ENCODE peak calls at places on chromosomes 11 and 22, in six cellular contexts. U is GM23248, E is fibroblast of lung, Q is astrocyte, I is PC-9, N is A549. M is an unnamed sample.

GRCh38 chr11:102318469-102318868 is 1.2 kb downstream of the BIRC3 start:
- DNase-seq in I (no peak), E (no peak), Q (no peak), N (peak), U (peak), M (peak)

GRCh38 chr11:118264568-118265470 is 722 bp upstream of the MPZL2 start:
- DNase-seq in Q (no peak), N (no peak), E (no peak), U (no peak), I (no peak), M (no peak)

GRCh38 chr11:58618215-58618614 is 4.2 kb upstream of the CNTF start:
- DNase-seq in Q (no peak), E (no peak), N (no peak), I (no peak), U (no peak), M (no peak)

GRCh38 chr22:26690654-26691376 is 33.4 kb downstream of the MIAT start:
- DNase-seq in E (no peak), U (no peak), N (no peak), I (no peak), Q (no peak), M (no peak)

GRCh38 chr11:32006799-32007388 is 84.0 kb upstream of the RCN1 start:
- DNase-seq in U (peak), E (peak), I (peak), Q (peak), N (peak), M (no peak)

GRCh38 chr11:61392991-61393595 is 706 bp downstream of the TMEM216 start:
- DNase-seq in E (peak), Q (no peak), N (peak), U (peak), I (no peak), M (no peak)

GRCh38 chr11:15006139-15006759 is 34.1 kb upstream of the CALCA start:
- DNase-seq in I (no peak), Q (peak), U (peak), E (peak), N (no peak), M (no peak)

GRCh38 chr11:3162410-3163240 is 2.5 kb downstream of the OSBPL5 start:
- DNase-seq in Q (no peak), N (no peak), I (no peak), U (no peak), E (no peak), M (peak)

GRCh38 chr11:123000721-123001120 is 19.1 kb upstream of the BSX start:
- DNase-seq in N (no peak), I (no peak), Q (no peak), U (peak), E (no peak), M (no peak)

GRCh38 chr11:133343951-133344350 is 188.3 kb downstream of the OPCML start:
- DNase-seq in I (peak), Q (peak), N (no peak), U (no peak), E (no peak), M (no peak)

GRCh38 chr11:71977743-71978418 is 20.8 kb upstream of the IL18BP start:
- DNase-seq in N (peak), Q (peak), E (peak), I (peak), U (peak), M (no peak)

GRCh38 chr11:77604281-77604680 is 14.5 kb downstream of the AQP11 start:
- DNase-seq in N (no peak), U (no peak), Q (no peak), I (no peak), E (no peak), M (no peak)

GRCh38 chr11:73292481-73292880 is 15.6 kb upstream of the ARHGEF17 start:
- DNase-seq in N (no peak), E (no peak), U (peak), Q (no peak), I (no peak), M (peak)

GRCh38 chr11:109960831-109961230 is 132.4 kb upstream of the ZC3H12C start:
- DNase-seq in I (no peak), U (peak), N (no peak), Q (peak), E (peak), M (no peak)

GRCh38 chr11:111408789-111409727 is 30.0 kb upstream of the POU2AF1 start:
- DNase-seq in I (no peak), E (peak), U (peak), Q (peak), N (no peak), M (no peak)

DNA sequence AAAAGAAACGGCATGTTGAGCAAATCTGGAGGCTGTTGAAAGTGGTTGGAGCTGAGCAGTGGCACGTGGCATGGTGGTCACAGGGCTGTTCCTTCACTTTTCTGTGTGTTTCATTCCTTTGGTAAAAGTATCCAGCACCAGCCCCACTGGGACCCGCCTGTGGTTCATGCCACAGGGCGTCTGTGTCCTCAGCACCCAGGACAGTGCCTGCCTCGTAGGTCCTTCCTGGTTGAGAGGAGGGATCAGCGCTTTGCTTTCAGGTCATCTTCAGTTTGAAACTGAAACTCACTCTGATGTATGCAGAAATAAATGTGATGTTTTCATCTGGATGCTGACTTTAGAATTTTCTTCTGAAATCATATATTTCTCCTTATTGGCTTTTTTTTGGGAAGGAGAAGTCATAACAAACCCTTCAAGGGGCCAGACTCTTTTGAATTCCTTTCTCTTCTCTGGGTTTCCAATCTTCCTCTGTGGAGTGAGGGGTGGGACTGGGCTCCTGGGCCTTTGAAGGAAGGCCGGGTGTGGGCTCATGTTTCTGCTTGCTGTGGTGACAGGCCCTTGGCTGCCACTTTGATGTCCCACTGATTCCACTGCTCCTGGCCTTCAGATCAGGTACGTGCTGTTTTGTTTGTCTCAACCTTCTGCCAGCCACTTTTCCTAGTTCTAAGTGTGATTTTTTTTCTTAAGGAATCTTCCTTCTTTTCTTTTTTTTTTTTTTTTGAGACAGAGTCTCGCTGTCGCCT is 26.1 kb downstream of the TBC1D22A start:
- DNase-seq in N (no peak), Q (no peak), I (no peak), E (no peak), U (no peak), M (peak)
- H3K4me2 ChIP-seq in N (no peak), Q (no peak), I (no peak), E (no peak), U (no peak), M (no peak)

DNA sequence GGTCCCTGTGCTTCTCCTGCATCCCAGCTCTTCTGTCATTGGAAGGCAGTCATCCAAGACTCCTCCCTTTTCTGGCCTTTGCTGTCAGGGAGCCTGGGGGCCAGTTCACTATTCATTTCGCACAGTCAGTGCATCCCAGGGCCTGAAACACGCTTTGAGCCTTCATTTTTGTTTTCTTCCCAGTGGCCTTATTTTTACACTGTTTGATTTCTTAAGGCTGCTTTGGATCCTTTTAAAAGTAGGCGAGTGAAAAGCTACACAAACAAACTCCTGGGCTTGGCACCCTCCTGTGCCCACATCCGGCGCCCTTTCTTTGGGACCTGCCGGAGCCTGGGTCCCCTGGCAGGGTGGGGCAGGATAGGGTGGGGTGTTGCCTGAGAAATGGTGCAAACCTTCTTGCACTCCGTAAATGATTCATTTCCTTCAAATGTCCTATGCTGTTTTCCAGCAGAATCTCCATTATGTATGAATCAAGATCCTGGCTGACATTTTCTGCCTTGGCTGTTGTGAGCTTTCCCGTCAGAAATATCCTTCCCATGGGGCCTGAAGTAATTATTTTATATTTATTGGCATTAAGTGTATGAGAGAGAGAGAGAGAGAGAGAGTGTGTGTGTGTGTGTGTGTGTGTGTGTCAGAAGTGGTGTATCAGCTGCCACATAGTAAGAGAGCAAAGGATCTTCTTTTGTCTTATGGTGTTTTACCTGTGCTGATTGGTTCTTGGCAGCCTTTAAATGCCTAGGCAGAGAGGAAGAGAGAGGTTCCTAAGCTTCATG is 45.6 kb downstream of the BCR start:
- DNase-seq in E (peak), Q (peak), N (peak), U (peak), I (peak), M (no peak)
- H3K4me2 ChIP-seq in E (peak), Q (peak), N (peak), U (peak), I (peak), M (peak)

GRCh38 chr22:20034143-20034542 is 13.2 kb downstream of the TANGO2 start:
- DNase-seq in I (no peak), E (no peak), U (peak), Q (no peak), N (no peak), M (peak)

GRCh38 chr22:20037419-20037818 is 16.5 kb downstream of the TANGO2 start:
- DNase-seq in U (no peak), I (no peak), Q (no peak), E (no peak), N (no peak), M (peak)

GRCh38 chr22:20036535-20037392 is 15.9 kb downstream of the TANGO2 start:
- DNase-seq in I (no peak), N (no peak), Q (no peak), U (no peak), E (no peak), M (peak)

GRCh38 chr22:20035375-20036084 is 14.6 kb downstream of the TANGO2 start:
- DNase-seq in U (no peak), N (no peak), I (no peak), Q (no peak), E (no peak), M (peak)

GRCh38 chr22:20036119-20036518 is 15.2 kb downstream of the TANGO2 start:
- DNase-seq in E (no peak), I (no peak), U (no peak), Q (no peak), N (no peak), M (no peak)
- H3K4me2 ChIP-seq in E (no peak), I (no peak), U (no peak), Q (no peak), N (no peak), M (no peak)

GRCh38 chr11:74465291-74465708 is 2.0 kb downstream of the KCNE3 start:
- DNase-seq in U (no peak), E (no peak), N (no peak), Q (no peak), I (peak), M (no peak)

GRCh38 chr11:74468521-74469280 is 1.4 kb upstream of the KCNE3 start:
- DNase-seq in I (no peak), U (peak), E (no peak), N (no peak), Q (no peak), M (no peak)

GRCh38 chr11:74466916-74467885 is at the start of gene KCNE3:
- DNase-seq in I (no peak), E (peak), U (peak), N (no peak), Q (no peak), M (peak)

GRCh38 chr11:74470526-74470925 is 3.2 kb upstream of the KCNE3 start:
- DNase-seq in Q (no peak), U (no peak), N (no peak), I (no peak), E (no peak), M (no peak)

GRCh38 chr11:74468058-74468457 is 709 bp upstream of the KCNE3 start:
- DNase-seq in N (no peak), I (no peak), U (no peak), E (no peak), Q (no peak), M (no peak)
- H3K4me2 ChIP-seq in N (no peak), I (no peak), U (no peak), E (no peak), Q (peak), M (peak)

DNA sequence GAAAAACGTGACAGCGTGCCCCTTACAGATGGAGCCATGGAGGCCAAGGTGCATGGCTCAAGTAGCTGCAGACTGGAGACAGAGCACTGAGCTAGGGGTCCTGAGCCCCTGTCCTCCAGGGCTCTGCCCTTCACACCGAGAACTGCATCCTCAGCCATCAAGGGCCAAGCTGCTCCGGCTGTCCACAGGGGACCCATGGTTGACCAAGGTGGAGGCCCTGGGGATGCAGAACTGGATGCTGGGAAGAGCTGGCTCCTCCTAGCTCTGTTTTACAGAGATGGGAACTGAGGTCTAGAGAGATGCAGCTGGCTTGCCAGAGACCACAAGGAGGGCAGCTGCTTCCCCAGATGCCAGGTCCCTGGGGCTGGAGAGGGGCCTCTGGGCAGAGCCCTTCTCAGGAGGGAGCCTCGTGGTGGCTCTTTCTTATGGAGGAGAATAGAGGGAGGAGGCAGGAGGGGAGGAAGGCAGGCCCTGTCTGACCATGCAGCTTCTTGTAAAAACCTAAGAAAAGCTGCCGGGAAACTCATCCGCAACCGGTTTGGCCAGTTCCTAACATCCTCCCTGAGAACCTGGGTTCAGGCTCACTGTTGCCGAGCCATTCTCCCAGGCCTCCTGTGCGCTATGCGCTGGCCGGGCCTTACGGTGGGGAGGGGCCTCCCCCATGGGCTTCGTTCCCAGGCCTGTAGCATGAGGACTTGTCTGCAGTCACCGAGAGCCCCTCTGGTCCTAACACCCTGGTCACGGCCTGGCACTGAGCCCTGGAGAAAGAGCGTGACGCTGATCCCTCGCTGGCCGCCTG is 80.6 kb downstream of the WNT7B start:
- DNase-seq in I (peak), U (no peak), Q (no peak), N (no peak), E (no peak), M (peak)
- H3K4me2 ChIP-seq in I (peak), U (no peak), Q (no peak), N (no peak), E (no peak), M (no peak)

DNA sequence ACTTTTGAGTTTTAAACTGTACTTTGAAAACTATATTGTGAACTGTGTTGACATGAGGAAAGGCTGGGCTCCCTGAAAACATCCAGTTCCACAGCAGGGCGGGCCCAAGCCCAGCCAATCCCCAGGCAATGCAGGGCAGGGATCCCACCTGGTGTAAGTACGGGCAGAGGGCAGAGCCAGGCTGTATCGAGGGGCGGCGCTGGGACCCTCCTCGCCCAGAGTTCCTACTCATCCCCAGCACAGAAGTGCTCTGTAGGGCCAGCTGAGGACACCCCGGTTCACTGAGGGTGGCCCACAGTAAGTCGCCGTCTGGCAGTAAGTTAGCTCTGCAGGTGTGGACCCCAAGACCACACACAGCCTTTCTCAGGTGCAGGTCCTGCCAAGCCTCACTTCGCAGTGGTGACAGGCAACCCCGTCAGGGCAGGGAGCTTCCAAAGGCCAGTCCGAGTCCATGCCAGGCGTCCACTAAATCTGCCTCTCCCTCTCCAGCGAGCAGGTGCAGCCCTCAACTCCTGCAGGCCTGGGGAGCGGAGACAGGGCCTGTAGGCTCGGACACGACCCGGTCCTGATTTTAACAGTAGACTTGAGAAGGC is 6.4 kb downstream of the RASSF7 start:
- DNase-seq in E (no peak), U (no peak), N (no peak), I (no peak), Q (no peak), M (peak)
- H3K4me2 ChIP-seq in E (peak), U (peak), N (peak), I (peak), Q (peak), M (no peak)

GRCh38 chr22:45171830-45172229 is 8.1 kb downstream of the NUP50 start:
- DNase-seq in N (no peak), Q (no peak), U (no peak), I (no peak), E (no peak), M (no peak)
- H3K4me2 ChIP-seq in N (no peak), Q (no peak), U (no peak), I (no peak), E (no peak), M (no peak)